ENCODE peak calls at places on chromosomes 12 and 14, in five cellular contexts. Z is stomach, T is spleen, C is HepG2, F is GM23338. S is an unnamed sample.

GRCh38 chr14:75063013-75063412 is 811 bp downstream of the ACYP1 start:
- DNase-seq in Z (no peak), T (no peak), F (no peak), C (no peak), S (no peak)

GRCh38 chr12:57834086-57834876 is 12.2 kb downstream of the CTDSP2 start:
- DNase-seq in F (peak; percentile 35), C (no peak), Z (no peak), T (no peak), S (no peak)

GRCh38 chr12:124457287-124458219 is 109.9 kb downstream of the NCOR2 start:
- DNase-seq in C (no peak), Z (peak; percentile 54), T (peak; percentile 86), F (no peak), S (peak; percentile 87)

GRCh38 chr14:102295301-102295700 is 9.7 kb downstream of the MOK start:
- DNase-seq in F (no peak), T (no peak), C (no peak), Z (no peak), S (no peak)

GRCh38 chr14:92254786-92255185 is 68.2 kb upstream of the SLC24A4 start:
- DNase-seq in Z (no peak), T (no peak), C (no peak), F (peak; percentile 80), S (no peak)

GRCh38 chr14:70008457-70008856 is 129.2 kb downstream of the SMOC1 start:
- DNase-seq in C (no peak), Z (no peak), F (no peak), T (no peak), S (no peak)

GRCh38 chr12:96063046-96063445 is 27.7 kb upstream of the LTA4H start:
- DNase-seq in T (no peak), Z (no peak), C (no peak), F (no peak), S (no peak)

GRCh38 chr12:109888179-109889020 is 8.1 kb upstream of the GLTP start:
- DNase-seq in Z (no peak), T (no peak), C (no peak), F (no peak), S (no peak)

GRCh38 chr12:47014474-47014873 is 64.9 kb upstream of the PCED1B start:
- DNase-seq in T (no peak), Z (no peak), C (no peak), F (no peak), S (no peak)

GRCh38 chr12:53825246-53826081 is 73.7 kb upstream of the CISTR start:
- DNase-seq in C (peak; percentile 99), T (no peak), F (no peak), Z (peak; percentile 39), S (no peak)

GRCh38 chr12:107522692-107523477 is 162.7 kb upstream of the PWP1 start:
- DNase-seq in T (no peak), C (peak; percentile 20), F (peak; percentile 86), Z (no peak), S (no peak)

GRCh38 chr12:121711925-121712461 is 559 bp upstream of the TMEM120B start:
- DNase-seq in Z (peak; percentile 36), T (peak; percentile 80), C (peak; percentile 35), F (peak; percentile 62), S (no peak)

GRCh38 chr14:45290547-45290946 is 37.5 kb upstream of the MIS18BP1 start:
- DNase-seq in C (no peak), Z (no peak), T (no peak), F (no peak), S (no peak)

GRCh38 chr12:92786045-92786444 is 83.3 kb downstream of the PLEKHG7 start:
- DNase-seq in C (no peak), Z (no peak), T (no peak), F (no peak), S (no peak)

GRCh38 chr12:54935235-54935951 is 49.2 kb downstream of the TESPA1 start:
- DNase-seq in F (no peak), C (peak; percentile 2), T (no peak), Z (no peak), S (no peak)

GRCh38 chr14:35332517-35333346 is 40.5 kb downstream of the PSMA6 start:
- DNase-seq in Z (peak; percentile 40), F (peak; percentile 19), T (no peak), C (no peak), S (no peak)

GRCh38 chr14:78425332-78425731 is 255.2 kb downstream of the NRXN3 start:
- DNase-seq in Z (no peak), T (no peak), F (peak; percentile 10), C (no peak), S (no peak)

GRCh38 chr12:55847033-55847432 is 4.3 kb upstream of the MMP19 start:
- DNase-seq in T (no peak), C (no peak), Z (no peak), F (no peak), S (no peak)

GRCh38 chr14:80269338-80269935 is 58.1 kb upstream of the DIO2 start:
- DNase-seq in F (no peak), C (no peak), Z (no peak), T (no peak), S (no peak)

GRCh38 chr14:75578099-75578785 is at the start of gene FLVCR2:
- DNase-seq in F (peak; percentile 76), C (peak; percentile 44), Z (peak; percentile 74), T (peak; percentile 93), S (peak; percentile 82)

GRCh38 chr12:126069549-126070165 is 1004.4 kb downstream of the AACS start:
- DNase-seq in F (peak; percentile 69), T (no peak), Z (peak; percentile 49), C (peak; percentile 33), S (no peak)

GRCh38 chr12:115473257-115473956 is 789.4 kb upstream of the TBX3 start:
- DNase-seq in C (no peak), F (no peak), T (no peak), Z (peak; percentile 47), S (peak; percentile 68)

GRCh38 chr12:69415471-69416275 is 54.5 kb upstream of the FRS2 start:
- DNase-seq in T (no peak), C (peak; percentile 68), F (peak; percentile 87), Z (peak; percentile 50), S (peak; percentile 54)

GRCh38 chr14:45426685-45427282 is 173.8 kb upstream of the MIS18BP1 start:
- DNase-seq in T (no peak), C (peak; percentile 49), Z (no peak), F (peak; percentile 93), S (no peak)

GRCh38 chr12:104712968-104713367 is 245.1 kb downstream of the SLC41A2 start:
- DNase-seq in C (no peak), T (no peak), Z (peak; percentile 54), F (no peak), S (no peak)

GRCh38 chr12:104712477-104712876 is 245.6 kb downstream of the SLC41A2 start:
- DNase-seq in Z (no peak), C (no peak), F (no peak), T (no peak), S (no peak)

GRCh38 chr12:104708891-104709290 is 249.2 kb downstream of the SLC41A2 start:
- DNase-seq in T (no peak), F (peak; percentile 70), Z (no peak), C (no peak), S (no peak)

GRCh38 chr12:104709692-104710435 is 248.2 kb downstream of the SLC41A2 start:
- DNase-seq in F (no peak), T (no peak), Z (no peak), C (no peak), S (no peak)

DNA sequence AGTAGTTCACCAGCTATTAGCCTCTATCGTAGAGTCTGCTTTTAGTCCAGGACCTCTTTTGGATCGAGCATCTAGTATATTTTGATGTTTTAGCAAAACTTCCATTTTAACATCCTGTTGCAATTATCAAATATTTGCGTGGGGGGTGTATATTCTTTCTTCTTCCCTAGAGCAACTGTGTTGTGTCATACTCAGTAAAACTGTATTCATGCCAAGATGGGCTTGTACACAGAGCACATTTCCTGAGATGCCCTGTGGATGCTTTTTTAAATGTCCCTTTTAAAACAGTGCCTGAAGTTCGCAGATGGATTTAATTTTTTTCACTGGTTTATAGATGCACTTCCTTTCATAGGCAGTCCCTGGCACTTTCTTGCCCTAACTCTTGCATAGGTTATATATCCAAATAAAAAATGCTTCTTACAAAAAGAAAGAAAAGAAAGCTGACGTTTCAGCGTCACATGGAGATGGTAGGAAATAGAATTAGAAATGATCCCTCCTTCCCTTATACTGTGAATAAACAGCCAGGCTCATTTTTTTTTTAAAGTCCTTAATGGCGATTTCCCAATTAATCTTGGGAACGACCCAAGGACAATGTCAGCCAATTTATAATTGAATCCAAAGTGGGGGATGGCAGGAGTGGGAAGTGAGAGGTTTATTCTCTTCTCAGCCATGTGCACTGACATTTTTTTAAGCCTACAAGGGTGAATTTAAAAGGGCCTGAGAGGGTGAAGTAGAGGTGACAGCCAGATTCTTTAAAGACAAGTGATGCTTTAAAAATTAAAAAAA is 247.0 kb downstream of the SLC41A2 start:
- DNase-seq in T (no peak), Z (no peak), F (no peak), C (no peak), S (no peak)
- TF ChIP-seq POLR2AphosphoS5 in T (no peak), Z (peak; percentile 46), F (no peak), C (no peak), S (peak; percentile 48)

GRCh38 chr14:95057851-95058250 is 99.5 kb downstream of the DICER1 start:
- DNase-seq in C (no peak), Z (no peak), F (no peak), T (no peak), S (no peak)

GRCh38 chr14:95057147-95057546 is 100.2 kb downstream of the DICER1 start:
- DNase-seq in Z (no peak), F (no peak), T (no peak), C (no peak), S (peak; percentile 30)

GRCh38 chr14:95055318-95055717 is 102.0 kb downstream of the DICER1 start:
- DNase-seq in F (no peak), T (no peak), C (no peak), Z (no peak), S (no peak)

GRCh38 chr14:95054346-95055280 is 102.7 kb downstream of the DICER1 start:
- DNase-seq in T (no peak), F (no peak), Z (peak; percentile 17), C (no peak), S (no peak)

GRCh38 chr14:95056476-95056875 is 100.9 kb downstream of the DICER1 start:
- DNase-seq in F (no peak), T (no peak), C (no peak), Z (peak; percentile 57), S (peak; percentile 19)
- H3K4me1 ChIP-seq in F (no peaks in the 10 kb centered on the region), T (no peaks in the 10 kb centered on the region), C (no peaks in the 10 kb centered on the region), Z (no peaks in the 10 kb centered on the region), S (no peaks in the 10 kb centered on the region)

DNA sequence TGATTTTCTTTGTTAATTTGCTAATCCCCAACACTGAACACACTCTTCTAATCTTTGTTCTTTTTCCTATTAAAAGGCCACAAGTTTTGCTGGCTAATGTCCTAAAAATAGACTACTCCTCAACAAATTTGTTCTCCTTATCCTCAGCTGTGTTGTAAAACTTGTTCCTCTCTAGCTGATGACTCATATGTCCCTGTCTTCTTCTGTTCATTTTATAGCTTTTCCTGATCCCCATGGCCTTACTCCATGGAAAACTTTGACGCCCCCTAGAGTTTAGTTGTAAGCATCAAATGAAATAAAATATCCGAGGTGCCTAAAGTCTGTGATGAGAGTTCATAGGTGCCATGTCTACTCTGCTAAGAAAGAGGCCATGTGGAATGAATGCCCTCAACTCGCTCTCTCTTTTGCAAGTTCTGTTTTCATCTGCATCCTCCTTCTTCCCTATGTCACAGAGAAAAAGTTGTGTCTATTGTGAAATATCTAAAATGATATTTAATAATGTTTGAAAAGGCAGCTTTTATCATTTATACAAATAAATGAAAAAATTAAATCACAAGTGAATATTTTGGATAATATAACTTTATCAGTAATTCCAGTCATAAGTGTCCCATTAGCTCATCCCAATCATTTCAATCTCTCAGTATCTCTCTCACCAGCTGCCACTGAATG is 237.9 kb downstream of the IPO8 start:
- DNase-seq in T (no peak), C (peak; percentile 31), Z (no peak), F (peak; percentile 72), S (no peak)
- TF ChIP-seq CTCF in T (peak; percentile 32), C (peak; percentile 37), Z (no peak), F (peak; percentile 69), S (no peak)

GRCh38 chr12:30218073-30218472 is 434.3 kb upstream of the TMTC1 start:
- DNase-seq in Z (no peak), C (no peak), T (no peak), F (no peak), S (no peak)

GRCh38 chr12:30219047-30219446 is 435.3 kb upstream of the TMTC1 start:
- DNase-seq in F (no peak), T (no peak), Z (no peak), C (no peak), S (no peak)
- TF ChIP-seq POLR2AphosphoS5 in F (no peak), T (no peak), Z (no peak), C (no peak), S (no peak)